ENCODE peak calls at places on chromosome 3, in five cellular contexts. E is astrocyte of the spinal cord; R is A549; X is CD4-positive, alpha-beta memory T cell; L is AG04450. T is an unnamed sample.

GRCh38 chr3:19822805-19823204 is 111.2 kb downstream of the EFHB start:
- DNase-seq in X (no peak), L (no peak), E (no peak), R (no peak), T (no peak)

GRCh38 chr3:29693863-29694262 is 413.0 kb downstream of the RBMS3 start:
- DNase-seq in R (peak; percentile 33), E (peak; percentile 86), L (peak; percentile 71), X (no peak), T (no peak)

GRCh38 chr3:42684632-42685362 is 540 bp upstream of the KLHL40 start:
- DNase-seq in E (no peak), R (no peak), X (no peak), L (no peak), T (no peak)

GRCh38 chr3:98791341-98792325 is 28.5 kb downstream of the ST3GAL6 start:
- DNase-seq in E (peak; percentile 66), R (no peak), X (no peak), L (no peak), T (no peak)

GRCh38 chr3:100316656-100317069 is 17.9 kb upstream of the NIT2 start:
- DNase-seq in E (peak; percentile 68), L (peak; percentile 26), R (peak; percentile 25), X (peak; percentile 42), T (peak; percentile 40)

GRCh38 chr3:72907851-72908620 is 20.2 kb downstream of the GXYLT2 start:
- DNase-seq in E (peak; percentile 90), R (no peak), X (no peak), L (peak; percentile 80), T (no peak)

GRCh38 chr3:195909645-195910498 is 1.5 kb upstream of the TNK2 start:
- DNase-seq in E (peak; percentile 83), L (no peak), X (peak; percentile 86), R (peak; percentile 82), T (peak; percentile 90)

GRCh38 chr3:197793246-197793645 is 2.2 kb downstream of the LRCH3 start:
- DNase-seq in E (peak; percentile 34), R (no peak), X (no peak), L (no peak), T (no peak)

GRCh38 chr3:38541800-38542199 is 45.7 kb downstream of the EXOG start:
- DNase-seq in L (no peak), E (no peak), X (no peak), R (no peak), T (no peak)

GRCh38 chr3:67083277-67083676 is 85.2 kb downstream of the KBTBD8 start:
- DNase-seq in L (no peak), X (peak; percentile 75), E (no peak), R (no peak), T (no peak)

GRCh38 chr3:16554126-16554525 is 40.6 kb upstream of the RFTN1 start:
- DNase-seq in R (no peak), X (no peak), L (no peak), E (no peak), T (no peak)

GRCh38 chr3:126540342-126540849 is 16.4 kb downstream of the CHST13 start:
- DNase-seq in R (peak; percentile 15), L (peak; percentile 81), E (peak; percentile 86), X (no peak), T (no peak)

GRCh38 chr3:108132727-108133373 is 42.0 kb upstream of the CD47 start:
- DNase-seq in X (no peak), E (peak; percentile 54), L (peak; percentile 36), R (peak; percentile 13), T (no peak)

GRCh38 chr3:123447749-123448502 is 964 bp downstream of the ADCY5 start:
- DNase-seq in X (peak; percentile 31), L (no peak), R (no peak), E (no peak), T (no peak)

GRCh38 chr3:129793947-129794318 is 99.6 kb downstream of the TMCC1 start:
- DNase-seq in R (no peak), E (no peak), L (no peak), X (no peak), T (no peak)

GRCh38 chr3:129030611-129031010 is 29.5 kb downstream of the EFCC1 start:
- DNase-seq in L (no peak), E (no peak), X (no peak), R (no peak), T (no peak)

GRCh38 chr3:29410660-29411405 is 130.0 kb downstream of the RBMS3 start:
- DNase-seq in L (no peak), X (no peak), E (no peak), R (no peak), T (no peak)

DNA sequence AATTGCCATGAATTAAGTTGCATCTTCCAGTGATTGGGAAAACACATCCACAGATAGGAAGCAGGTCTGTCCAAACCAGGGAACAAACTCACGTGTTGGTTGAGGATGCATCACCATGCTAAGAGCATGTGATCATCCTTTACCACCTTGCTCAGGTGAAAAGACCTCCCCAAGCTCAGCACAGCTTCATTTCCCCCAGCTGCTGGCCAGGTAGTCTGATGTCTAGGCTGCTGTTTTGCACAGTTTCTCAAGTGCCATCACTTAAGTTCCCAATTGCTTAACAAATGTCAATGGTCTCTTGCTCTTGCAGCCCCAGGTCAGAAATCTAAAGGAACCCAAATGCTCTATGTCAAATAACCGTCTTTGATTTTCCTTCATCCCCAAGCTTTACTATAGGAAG is 34.2 kb downstream of the WNT5A start:
- DNase-seq in E (no peak), R (no peak), L (no peak), X (no peak), T (no peak)
- H3K4me3 ChIP-seq in E (no peak overlapping the region), R (no peak overlapping the region), L (no peak overlapping the region), X (no peak overlapping the region), T (no peak overlapping the region)

GRCh38 chr3:374459-374858 is 177.9 kb downstream of the CHL1 start:
- DNase-seq in L (no peak), X (no peak), R (no peak), E (no peak), T (no peak)

GRCh38 chr3:373193-373784 is 176.7 kb downstream of the CHL1 start:
- DNase-seq in L (no peak), R (no peak), E (no peak), X (no peak), T (no peak)

GRCh38 chr3:380801-381200 is 184.2 kb downstream of the CHL1 start:
- DNase-seq in E (no peak), X (no peak), L (no peak), R (no peak), T (no peak)

DNA sequence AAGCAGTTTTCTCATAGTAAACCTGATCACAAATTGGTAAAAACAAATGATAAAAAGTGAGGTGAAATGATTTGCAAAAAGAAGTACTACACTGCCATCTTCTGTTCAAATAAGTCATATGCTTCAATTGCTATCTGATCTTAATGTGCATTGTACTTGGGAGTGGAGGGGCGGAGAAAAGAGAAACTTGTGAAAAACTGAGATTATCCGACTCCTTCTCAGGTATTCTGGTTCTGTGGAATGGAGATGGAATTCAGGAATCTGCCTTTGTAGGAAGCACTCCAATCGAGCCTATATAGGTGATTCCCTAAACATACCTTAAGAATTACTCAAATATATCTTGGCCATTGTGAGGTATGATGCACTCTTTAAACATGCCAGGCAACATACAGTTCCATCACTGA is 180.6 kb downstream of the CHL1 start:
- DNase-seq in L (no peak), E (peak; percentile 44), R (peak; percentile 4), X (no peak), T (no peak)
- H3K4me3 ChIP-seq in L (no peak overlapping the region), E (no peak overlapping the region), R (no peak overlapping the region), X (no peak overlapping the region), T (no peak overlapping the region)

GRCh38 chr3:64462203-64463120 is 225.3 kb downstream of the ADAMTS9 start:
- DNase-seq in R (no peak), E (peak; percentile 93), L (peak; percentile 68), X (no peak), T (no peak)
- H3K4me3 ChIP-seq in R (no peak overlapping the region), E (peak overlapping the region; percentile 14), L (peak overlapping the region; percentile 45), X (no peak overlapping the region), T (no peak overlapping the region)

DNA sequence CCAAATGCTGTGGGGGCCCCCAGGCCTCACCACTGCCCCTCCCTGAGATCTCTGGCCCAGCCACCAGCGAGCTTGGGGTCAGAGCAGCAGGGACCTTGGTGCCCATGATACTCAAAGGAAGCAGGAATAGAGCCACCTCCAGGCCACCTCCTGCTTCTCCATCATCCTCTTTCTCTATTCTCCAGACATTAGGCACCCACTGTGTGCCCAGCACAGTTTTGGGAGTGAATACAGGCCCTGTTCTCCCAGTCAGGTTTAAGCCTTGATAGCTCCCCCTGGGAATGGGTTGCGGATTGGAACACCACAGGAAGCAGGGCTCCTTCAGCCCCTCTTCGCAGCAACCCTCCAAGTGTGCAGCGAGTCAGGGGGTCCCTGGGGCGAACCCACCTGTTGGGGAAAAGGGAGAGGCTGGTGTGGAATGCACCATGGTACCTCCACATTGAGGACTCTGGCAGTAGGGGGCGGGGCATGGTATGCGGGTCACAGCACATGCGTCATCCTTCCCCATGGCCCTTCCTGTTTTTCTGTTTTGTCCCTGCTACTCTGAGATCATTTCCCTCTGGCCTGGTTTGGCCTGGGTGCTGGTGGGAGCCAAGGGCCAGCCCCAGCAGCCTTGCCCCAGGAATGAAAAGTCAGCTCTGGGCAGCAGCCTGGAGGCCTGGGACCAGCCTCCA is 14.2 kb upstream of the SEMA3B start:
- DNase-seq in E (peak; percentile 48), X (no peak), L (no peak), R (no peak), T (no peak)
- H3K4me3 ChIP-seq in E (no peak overlapping the region), X (no peak overlapping the region), L (no peak overlapping the region), R (no peak overlapping the region), T (no peak overlapping the region)

GRCh38 chr3:117622130-117622841 is 912.7 kb downstream of the TUSC7 start:
- DNase-seq in E (peak; percentile 83), R (no peak), X (no peak), L (peak; percentile 60), T (no peak)
- H3K4me3 ChIP-seq in E (no peak overlapping the region), R (no peak overlapping the region), X (no peak overlapping the region), L (no peak overlapping the region), T (no peak overlapping the region)

DNA sequence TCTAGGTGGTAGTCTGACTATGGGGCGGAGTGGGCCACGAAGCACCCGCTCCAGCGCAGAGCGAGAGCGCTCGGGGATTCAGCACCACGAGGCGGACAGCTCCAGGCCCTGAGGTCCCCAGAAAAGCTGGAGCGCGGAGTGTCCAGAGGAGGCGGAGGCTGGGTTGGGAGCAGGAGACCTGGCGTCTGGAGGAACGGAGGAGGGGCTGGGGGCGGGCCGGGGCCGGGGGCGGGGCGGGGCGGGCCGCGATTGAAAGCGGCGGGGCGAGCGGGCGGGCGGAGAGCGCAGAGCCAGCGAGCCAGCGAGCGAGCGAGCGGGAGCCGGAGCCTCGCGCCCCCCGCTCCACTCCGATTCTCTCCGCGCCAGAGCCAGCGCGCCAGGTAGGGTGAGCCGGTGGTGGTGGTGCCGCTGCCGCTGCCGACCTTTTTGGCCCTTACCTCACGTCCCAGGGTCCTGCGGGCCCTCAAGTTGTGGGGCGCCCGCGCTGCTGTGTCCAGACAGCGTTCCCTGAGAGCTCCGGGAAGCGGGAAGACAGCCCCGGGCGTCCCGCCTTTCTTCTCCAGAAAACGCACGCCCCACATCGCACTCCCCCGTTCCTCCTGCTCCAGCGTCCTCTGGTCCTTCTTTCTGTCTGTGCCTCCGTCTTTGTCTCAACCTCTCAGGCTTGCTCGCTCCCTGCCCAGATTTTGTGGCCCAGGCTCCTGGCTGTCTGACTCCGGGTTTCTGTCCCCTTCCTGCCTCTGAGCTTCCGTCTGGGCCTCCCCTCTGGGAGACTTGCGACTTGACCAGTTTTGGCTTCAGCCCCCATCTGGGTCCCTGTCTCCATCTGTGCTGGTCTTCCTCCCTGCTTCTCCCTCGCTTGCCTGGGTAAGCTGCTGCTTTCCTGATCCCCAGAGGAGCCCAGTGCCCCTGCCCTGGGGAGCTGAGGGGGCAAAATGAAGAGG is at the start of gene GRM2:
- DNase-seq in R (no peak), X (peak; percentile 26), E (peak; percentile 84), L (peak; percentile 38), T (peak; percentile 62)
- H3K4me3 ChIP-seq in R (no peak within 1 kb of the TSS), X (no peak within 1 kb of the TSS), E (peak within 1 kb of the TSS; percentile 26), L (peak within 1 kb of the TSS; percentile 53), T (peak within 1 kb of the TSS; percentile 15)

GRCh38 chr3:184570035-184570434 is 8.4 kb downstream of the EPHB3 start:
- DNase-seq in X (no peak), R (no peak), L (no peak), E (no peak), T (no peak)
- H3K4me3 ChIP-seq in X (no peak overlapping the region), R (no peak overlapping the region), L (no peak overlapping the region), E (no peak overlapping the region), T (no peak overlapping the region)